ENCODE peak calls at places on chromosomes 11 and 22, in nine cellular contexts. I is NB4, B is endothelial cell, C is PC-3, P is left lung, F is heart left ventricle, Y is body of pancreas, H is progenitor cell of endocrine pancreas, S is upper lobe of left lung. D is an unnamed sample.

GRCh38 chr22:30310881-30311771 is 15.6 kb downstream of the TBC1D10A start:
- DNase-seq in I (no peak), B (no peak), C (peak), P (peak), F (peak), Y (peak), H (no peak), S (peak), D (no peak)

GRCh38 chr22:37196539-37197450 is 8.7 kb upstream of the C1QTNF6 start:
- DNase-seq in I (no peak), B (no peak), C (peak), P (peak), F (peak), Y (peak), H (no peak), S (peak), D (no peak)

GRCh38 chr11:84256618-84257017 is 970.5 kb upstream of the CCDC90B start:
- DNase-seq in I (no peak), B (no peak), C (no peak), P (no peak), F (no peak), Y (no peak), H (no peak), S (no peak), D (no peak)

GRCh38 chr11:1654388-1655167 is 25.0 kb downstream of the KRTAP5-5 start:
- DNase-seq in I (no peak), B (no peak), C (no peak), P (peak), F (no peak), Y (no peak), H (no peak), S (no peak), D (no peak)

GRCh38 chr11:116773203-116774112 is 671 bp upstream of the BUD13 start:
- DNase-seq in I (peak), B (peak), C (no peak), P (no peak), F (no peak), Y (no peak), H (no peak), S (no peak), D (no peak)

GRCh38 chr11:19697721-19698121 is 14.9 kb upstream of the NAV2 start:
- DNase-seq in I (no peak), B (no peak), C (no peak), P (no peak), F (no peak), Y (no peak), H (no peak), S (no peak), D (no peak)

GRCh38 chr11:64340671-64341335 is 799 bp downstream of the CCDC88B start:
- DNase-seq in I (no peak), B (peak), C (no peak), P (no peak), F (peak), Y (peak), H (no peak), S (peak), D (peak)

GRCh38 chr11:279040-279965 is 1.1 kb downstream of the NLRP6 start:
- DNase-seq in I (no peak), B (no peak), C (no peak), P (no peak), F (no peak), Y (no peak), H (no peak), S (no peak), D (peak)

GRCh38 chr11:78576549-78577097 is 2.0 kb upstream of the NARS2 start:
- DNase-seq in I (peak), B (no peak), C (no peak), P (no peak), F (no peak), Y (no peak), H (no peak), S (no peak), D (no peak)

GRCh38 chr11:65565624-65566453 is 4.4 kb upstream of the ZNRD2 start:
- DNase-seq in I (no peak), B (no peak), C (peak), P (no peak), F (no peak), Y (no peak), H (no peak), S (peak), D (no peak)

GRCh38 chr11:7436657-7437056 is 48.6 kb upstream of the OLFML1 start:
- DNase-seq in I (peak), B (no peak), C (no peak), P (peak), F (no peak), Y (no peak), H (no peak), S (peak), D (no peak)

GRCh38 chr11:10282121-10282520 is 11.9 kb downstream of the SBF2 start:
- DNase-seq in I (no peak), B (no peak), C (no peak), P (no peak), F (no peak), Y (no peak), H (no peak), S (no peak), D (no peak)

GRCh38 chr11:95891423-95892177 is 32.3 kb downstream of the MTMR2 start:
- DNase-seq in I (no peak), B (no peak), C (no peak), P (no peak), F (no peak), Y (no peak), H (no peak), S (no peak), D (no peak)

GRCh38 chr22:34993548-34993947 is 72.4 kb upstream of the ISX start:
- DNase-seq in I (no peak), B (no peak), C (no peak), P (no peak), F (no peak), Y (peak), H (no peak), S (no peak), D (no peak)

GRCh38 chr22:36397081-36397766 is 9.5 kb upstream of the MYH9 start:
- DNase-seq in I (no peak), B (no peak), C (peak), P (no peak), F (no peak), Y (no peak), H (no peak), S (peak), D (no peak)

GRCh38 chr11:31779268-31779879 is 31.7 kb downstream of the PAX6 start:
- DNase-seq in I (no peak), B (no peak), C (peak), P (no peak), F (no peak), Y (no peak), H (no peak), S (no peak), D (no peak)

GRCh38 chr11:74689666-74690065 is 41.6 kb downstream of the CHRDL2 start:
- DNase-seq in I (no peak), B (no peak), C (peak), P (no peak), F (no peak), Y (no peak), H (no peak), S (no peak), D (no peak)

GRCh38 chr11:84452211-84452610 is 1166.0 kb upstream of the CCDC90B start:
- DNase-seq in I (no peak), B (no peak), C (no peak), P (no peak), F (no peak), Y (no peak), H (no peak), S (no peak), D (no peak)

GRCh38 chr11:47443028-47443700 is 5.8 kb downstream of the RAPSN start:
- DNase-seq in I (no peak), B (no peak), C (no peak), P (no peak), F (no peak), Y (no peak), H (no peak), S (no peak), D (no peak)

GRCh38 chr11:66720899-66721470 is 8.0 kb downstream of the SPTBN2 start:
- DNase-seq in I (no peak), B (no peak), C (no peak), P (no peak), F (no peak), Y (no peak), H (no peak), S (no peak), D (no peak)

GRCh38 chr11:76655466-76656086 is 15.0 kb downstream of the LRRC32 start:
- DNase-seq in I (no peak), B (no peak), C (no peak), P (peak), F (no peak), Y (no peak), H (no peak), S (peak), D (no peak)

GRCh38 chr11:117203069-117203407 is 3.9 kb downstream of the TAGLN start:
- DNase-seq in I (no peak), B (no peak), C (no peak), P (no peak), F (no peak), Y (no peak), H (no peak), S (no peak), D (no peak)

GRCh38 chr11:129012880-129013279 is 70.2 kb upstream of the TP53AIP1 start:
- DNase-seq in I (no peak), B (no peak), C (no peak), P (no peak), F (no peak), Y (no peak), H (no peak), S (no peak), D (no peak)

GRCh38 chr11:129728571-129728970 is 87.1 kb upstream of the TMEM45B start:
- DNase-seq in I (no peak), B (no peak), C (peak), P (no peak), F (no peak), Y (peak), H (no peak), S (no peak), D (no peak)

GRCh38 chr22:42001127-42001526 is 2.5 kb downstream of the WBP2NL start:
- DNase-seq in I (no peak), B (no peak), C (no peak), P (no peak), F (no peak), Y (no peak), H (no peak), S (no peak), D (no peak)

GRCh38 chr11:44243086-44243485 is 66.9 kb downstream of the ALX4 start:
- DNase-seq in I (no peak), B (no peak), C (no peak), P (no peak), F (no peak), Y (no peak), H (no peak), S (no peak), D (no peak)

GRCh38 chr11:102073253-102073652 is 26.0 kb downstream of the CFAP300 start:
- DNase-seq in I (no peak), B (no peak), C (no peak), P (no peak), F (no peak), Y (no peak), H (no peak), S (no peak), D (no peak)

GRCh38 chr11:26583550-26583949 is 11.5 kb upstream of the MUC15 start:
- DNase-seq in I (peak), B (no peak), C (peak), P (no peak), F (no peak), Y (peak), H (no peak), S (peak), D (no peak)

GRCh38 chr22:24995649-24996180 is 43.2 kb downstream of the KIAA1671 start:
- DNase-seq in I (no peak), B (no peak), C (no peak), P (no peak), F (no peak), Y (no peak), H (no peak), S (no peak), D (no peak)

GRCh38 chr22:49518436-49518970 is 309.2 kb downstream of the BRD1 start:
- DNase-seq in I (peak), B (no peak), C (no peak), P (no peak), F (no peak), Y (no peak), H (no peak), S (no peak), D (no peak)

GRCh38 chr11:18853086-18853720 is 61.6 kb upstream of the PTPN5 start:
- DNase-seq in I (peak), B (peak), C (peak), P (no peak), F (no peak), Y (peak), H (peak), S (no peak), D (no peak)

GRCh38 chr22:27732841-27733240 is 68.7 kb downstream of the MN1 start:
- DNase-seq in I (no peak), B (no peak), C (no peak), P (no peak), F (no peak), Y (no peak), H (no peak), S (no peak), D (no peak)

GRCh38 chr11:2662430-2663299 is 37.1 kb downstream of the KCNQ1OT1 start:
- DNase-seq in I (no peak), B (no peak), C (no peak), P (no peak), F (no peak), Y (no peak), H (no peak), S (no peak), D (no peak)

GRCh38 chr11:7548659-7549283 is 35.0 kb downstream of the PPFIBP2 start:
- DNase-seq in I (peak), B (peak), C (peak), P (no peak), F (no peak), Y (peak), H (peak), S (no peak), D (no peak)

GRCh38 chr11:134459246-134460043 is 47.4 kb upstream of the B3GAT1 start:
- DNase-seq in I (no peak), B (no peak), C (no peak), P (no peak), F (no peak), Y (no peak), H (no peak), S (no peak), D (no peak)

GRCh38 chr11:64156235-64157011 is 9.5 kb downstream of the MACROD1 start:
- DNase-seq in I (no peak), B (no peak), C (no peak), P (no peak), F (peak), Y (peak), H (no peak), S (no peak), D (no peak)

GRCh38 chr22:23984430-23984829 is 4.5 kb downstream of the GSTT2 start:
- DNase-seq in I (peak), B (no peak), C (no peak), P (no peak), F (no peak), Y (peak), H (no peak), S (no peak), D (no peak)
- TF ChIP-seq CTCF in I (peak), B (peak), C (no peak), P (peak), F (no peak), Y (no peak), H (no peak), S (no peak), D (no peak)

GRCh38 chr11:111170761-111171379 is 74.7 kb upstream of the POU2AF2 start:
- DNase-seq in I (no peak), B (no peak), C (no peak), P (no peak), F (no peak), Y (no peak), H (no peak), S (no peak), D (no peak)

GRCh38 chr11:111173221-111173620 is 72.3 kb upstream of the POU2AF2 start:
- DNase-seq in I (no peak), B (no peak), C (no peak), P (no peak), F (no peak), Y (no peak), H (no peak), S (no peak), D (no peak)

GRCh38 chr11:111177037-111177988 is 68.2 kb upstream of the POU2AF2 start:
- DNase-seq in I (peak), B (no peak), C (no peak), P (no peak), F (no peak), Y (no peak), H (no peak), S (no peak), D (no peak)

DNA sequence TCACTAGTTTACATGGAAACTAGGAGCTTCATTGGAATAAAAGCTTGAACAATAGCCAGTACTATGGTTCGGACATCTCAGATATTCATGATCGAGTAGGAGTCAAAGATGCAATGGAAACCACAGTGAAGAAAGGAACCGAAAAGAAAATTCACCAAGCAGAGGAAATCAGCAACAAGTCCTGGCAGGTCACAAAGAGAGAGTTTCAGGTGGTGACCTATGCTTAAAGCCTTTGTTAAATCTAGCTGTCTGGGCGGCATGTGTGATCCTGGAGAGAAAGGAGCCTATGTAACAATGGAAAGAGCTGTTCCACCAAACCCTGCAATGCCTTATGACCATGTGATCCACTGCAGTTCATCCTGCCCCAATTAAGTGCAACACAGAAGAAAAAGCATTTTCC is 68.9 kb upstream of the POU2AF2 start:
- DNase-seq in I (no peak), B (no peak), C (no peak), P (no peak), F (no peak), Y (no peak), H (no peak), S (no peak), D (no peak)
- TF ChIP-seq CTCF in I (no peak), B (no peak), C (no peak), P (no peak), F (no peak), Y (no peak), H (no peak), S (no peak), D (no peak)

DNA sequence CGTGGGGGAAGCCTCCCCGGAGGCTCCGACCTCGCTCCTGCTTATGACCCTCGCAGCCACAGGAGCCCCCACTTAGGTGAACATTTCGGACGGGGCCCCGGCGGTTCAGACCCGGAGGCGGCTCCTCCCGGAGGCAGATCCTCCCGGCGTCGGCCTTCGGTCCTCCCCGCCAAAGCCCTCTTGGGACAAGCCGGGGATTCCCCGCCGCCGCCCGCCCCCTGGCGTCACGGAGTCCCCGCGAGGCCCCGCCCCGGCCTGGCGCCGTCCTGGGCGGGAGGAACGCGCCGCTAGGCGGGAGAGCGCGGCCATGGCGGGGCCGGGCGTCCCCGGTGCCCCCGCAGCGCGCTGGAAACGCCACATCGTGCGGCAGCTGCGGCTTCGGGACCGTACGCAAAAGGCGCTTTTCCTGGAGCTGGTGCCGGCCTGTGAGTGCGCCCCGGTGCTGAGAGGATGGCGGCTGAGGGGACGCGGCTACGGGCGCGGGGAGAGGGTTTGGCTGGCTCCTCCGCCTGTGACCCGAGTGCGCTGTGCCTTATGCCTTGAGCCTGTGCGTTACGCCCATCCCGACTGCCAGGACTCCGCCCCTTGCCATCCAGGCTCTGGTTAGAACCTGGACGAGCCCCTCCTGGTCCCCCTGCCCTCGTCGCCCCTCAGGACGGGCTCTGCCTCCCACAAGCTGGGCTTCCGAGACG is at the start of gene ATG16L2:
- DNase-seq in I (peak), B (peak), C (peak), P (peak), F (peak), Y (peak), H (peak), S (peak), D (peak)
- TF ChIP-seq CTCF in I (no peak), B (peak), C (no peak), P (peak), F (peak), Y (peak), H (peak), S (peak), D (no peak)

GRCh38 chr11:121100943-121101342 is at the start of gene TECTA:
- DNase-seq in I (no peak), B (no peak), C (no peak), P (no peak), F (no peak), Y (no peak), H (no peak), S (no peak), D (no peak)

GRCh38 chr11:121106812-121107211 is 5.8 kb downstream of the TECTA start:
- DNase-seq in I (no peak), B (no peak), C (no peak), P (no peak), F (no peak), Y (no peak), H (no peak), S (no peak), D (no peak)

GRCh38 chr11:121105063-121105480 is 4.0 kb downstream of the TECTA start:
- DNase-seq in I (no peak), B (no peak), C (no peak), P (no peak), F (peak), Y (peak), H (no peak), S (no peak), D (no peak)

GRCh38 chr11:121105851-121106250 is 4.8 kb downstream of the TECTA start:
- DNase-seq in I (no peak), B (no peak), C (no peak), P (no peak), F (no peak), Y (no peak), H (no peak), S (no peak), D (no peak)

GRCh38 chr11:121104223-121104831 is 3.3 kb downstream of the TECTA start:
- DNase-seq in I (no peak), B (peak), C (no peak), P (no peak), F (no peak), Y (peak), H (no peak), S (no peak), D (no peak)
- TF ChIP-seq CTCF in I (peak), B (peak), C (peak), P (no peak), F (no peak), Y (no peak), H (peak), S (no peak), D (no peak)

GRCh38 chr22:46449116-46449691 is 88.2 kb downstream of the CELSR1 start:
- DNase-seq in I (no peak), B (no peak), C (no peak), P (no peak), F (no peak), Y (no peak), H (no peak), S (no peak), D (no peak)
- TF ChIP-seq CTCF in I (no peak), B (no peak), C (no peak), P (no peak), F (no peak), Y (no peak), H (no peak), S (no peak), D (no peak)

D was measured in mesothelial cell of epicardium.